ENCODE peak calls at places on chromosome 2, in nine cellular contexts. One of them, this sample, is unnamed.

GRCh38 chr2:207387172-207387571 is 142.6 kb upstream of the CREB1 start:
- DNase-seq in ovary: no peak
- DNase-seq in psoas muscle: no peak
- DNase-seq in aorta: no peak
- DNase-seq in colonic mucosa: no peak
- DNase-seq in spleen: no peak
- DNase-seq in mucosa of descending colon: no peak
- DNase-seq in prostate gland: no peak
- DNase-seq in cardiac muscle cell: no peak
- DNase-seq in this sample: no peak

GRCh38 chr2:189261431-189261841 is 81.9 kb upstream of the COL5A2 start:
- DNase-seq in mucosa of descending colon: no peak
- DNase-seq in prostate gland: no peak
- DNase-seq in spleen: no peak
- DNase-seq in cardiac muscle cell: peak; percentile 84
- DNase-seq in psoas muscle: no peak
- DNase-seq in aorta: no peak
- DNase-seq in colonic mucosa: no peak
- DNase-seq in ovary: no peak
- DNase-seq in this sample: no peak

GRCh38 chr2:178205853-178206516 is 11.7 kb downstream of the OSBPL6 start:
- DNase-seq in psoas muscle: no peak
- DNase-seq in spleen: no peak
- DNase-seq in ovary: no peak
- DNase-seq in mucosa of descending colon: no peak
- DNase-seq in cardiac muscle cell: peak; percentile 16
- DNase-seq in prostate gland: no peak
- DNase-seq in aorta: no peak
- DNase-seq in colonic mucosa: no peak
- DNase-seq in this sample: no peak

GRCh38 chr2:219045937-219046550 is 4.7 kb upstream of the CFAP65 start:
- DNase-seq in ovary: no peak
- DNase-seq in prostate gland: no peak
- DNase-seq in colonic mucosa: no peak
- DNase-seq in psoas muscle: no peak
- DNase-seq in mucosa of descending colon: no peak
- DNase-seq in cardiac muscle cell: peak; percentile 64
- DNase-seq in spleen: no peak
- DNase-seq in aorta: no peak
- DNase-seq in this sample: no peak

GRCh38 chr2:238462782-238463396 is 36.2 kb downstream of the ASB1 start:
- DNase-seq in cardiac muscle cell: peak; percentile 73
- DNase-seq in psoas muscle: no peak
- DNase-seq in colonic mucosa: no peak
- DNase-seq in ovary: no peak
- DNase-seq in mucosa of descending colon: no peak
- DNase-seq in prostate gland: no peak
- DNase-seq in spleen: no peak
- DNase-seq in aorta: no peak
- DNase-seq in this sample: no peak

GRCh38 chr2:200403794-200404193 is 97.3 kb downstream of the SPATS2L start:
- DNase-seq in aorta: no peak
- DNase-seq in spleen: no peak
- DNase-seq in ovary: no peak
- DNase-seq in cardiac muscle cell: peak; percentile 44
- DNase-seq in mucosa of descending colon: no peak
- DNase-seq in colonic mucosa: no peak
- DNase-seq in psoas muscle: no peak
- DNase-seq in prostate gland: no peak
- DNase-seq in this sample: no peak

GRCh38 chr2:238644095-238645081 is 203.5 kb upstream of the TWIST2 start:
- DNase-seq in ovary: no peak
- DNase-seq in prostate gland: no peak
- DNase-seq in psoas muscle: no peak
- DNase-seq in spleen: no peak
- DNase-seq in cardiac muscle cell: peak; percentile 92
- DNase-seq in mucosa of descending colon: no peak
- DNase-seq in colonic mucosa: no peak
- DNase-seq in aorta: no peak
- DNase-seq in this sample: no peak

GRCh38 chr2:100852999-100853908 is 33.3 kb downstream of the NPAS2 start:
- DNase-seq in prostate gland: no peak
- DNase-seq in spleen: no peak
- DNase-seq in colonic mucosa: no peak
- DNase-seq in psoas muscle: no peak
- DNase-seq in aorta: no peak
- DNase-seq in mucosa of descending colon: no peak
- DNase-seq in cardiac muscle cell: no peak
- DNase-seq in ovary: no peak
- DNase-seq in this sample: no peak

GRCh38 chr2:105790467-105791118 is 45.9 kb downstream of the NCK2 start:
- DNase-seq in aorta: no peak
- DNase-seq in ovary: no peak
- DNase-seq in prostate gland: no peak
- DNase-seq in colonic mucosa: peak; percentile 84
- DNase-seq in mucosa of descending colon: peak; percentile 81
- DNase-seq in cardiac muscle cell: no peak
- DNase-seq in psoas muscle: no peak
- DNase-seq in spleen: no peak
- DNase-seq in this sample: no peak

GRCh38 chr2:48531141-48531648 is 1.2 kb downstream of the STON1 start:
- DNase-seq in spleen: no peak
- DNase-seq in aorta: no peak
- DNase-seq in prostate gland: peak; percentile 93
- DNase-seq in cardiac muscle cell: peak; percentile 86
- DNase-seq in ovary: no peak
- DNase-seq in mucosa of descending colon: no peak
- DNase-seq in psoas muscle: no peak
- DNase-seq in colonic mucosa: peak; percentile 33
- DNase-seq in this sample: no peak

GRCh38 chr2:7436096-7436906 is 519.1 kb downstream of the RNF144A start:
- DNase-seq in mucosa of descending colon: no peak
- DNase-seq in spleen: no peak
- DNase-seq in colonic mucosa: no peak
- DNase-seq in aorta: no peak
- DNase-seq in prostate gland: no peak
- DNase-seq in psoas muscle: no peak
- DNase-seq in ovary: no peak
- DNase-seq in cardiac muscle cell: no peak
- DNase-seq in this sample: no peak

GRCh38 chr2:99809259-99809900 is 319.6 kb upstream of the REV1 start:
- DNase-seq in cardiac muscle cell: no peak
- DNase-seq in ovary: no peak
- DNase-seq in mucosa of descending colon: no peak
- DNase-seq in aorta: no peak
- DNase-seq in colonic mucosa: no peak
- DNase-seq in prostate gland: no peak
- DNase-seq in spleen: no peak
- DNase-seq in psoas muscle: no peak
- DNase-seq in this sample: no peak

GRCh38 chr2:153967248-153967973 is 95.7 kb downstream of the GALNT13 start:
- DNase-seq in psoas muscle: no peak
- DNase-seq in aorta: no peak
- DNase-seq in ovary: no peak
- DNase-seq in spleen: no peak
- DNase-seq in mucosa of descending colon: no peak
- DNase-seq in colonic mucosa: no peak
- DNase-seq in prostate gland: no peak
- DNase-seq in cardiac muscle cell: no peak
- DNase-seq in this sample: no peak

GRCh38 chr2:240875228-240876034 is 6.8 kb downstream of the AGXT start:
- DNase-seq in ovary: no peak
- DNase-seq in prostate gland: no peak
- DNase-seq in mucosa of descending colon: no peak
- DNase-seq in spleen: peak; percentile 62
- DNase-seq in cardiac muscle cell: no peak
- DNase-seq in colonic mucosa: no peak
- DNase-seq in psoas muscle: no peak
- DNase-seq in aorta: peak; percentile 41
- DNase-seq in this sample: no peak

GRCh38 chr2:26580151-26580550 is 61.0 kb downstream of the CIB4 start:
- DNase-seq in ovary: no peak
- DNase-seq in psoas muscle: no peak
- DNase-seq in cardiac muscle cell: no peak
- DNase-seq in mucosa of descending colon: peak; percentile 17
- DNase-seq in prostate gland: no peak
- DNase-seq in colonic mucosa: no peak
- DNase-seq in spleen: peak; percentile 58
- DNase-seq in aorta: no peak
- DNase-seq in this sample: no peak

GRCh38 chr2:200404615-200405014 is 98.1 kb downstream of the SPATS2L start:
- DNase-seq in cardiac muscle cell: no peak
- DNase-seq in prostate gland: no peak
- DNase-seq in ovary: no peak
- DNase-seq in aorta: no peak
- DNase-seq in colonic mucosa: no peak
- DNase-seq in mucosa of descending colon: no peak
- DNase-seq in spleen: no peak
- DNase-seq in psoas muscle: no peak
- DNase-seq in this sample: no peak

GRCh38 chr2:99356853-99357252 is 19.7 kb downstream of the EIF5B start:
- DNase-seq in cardiac muscle cell: no peak
- DNase-seq in aorta: no peak
- DNase-seq in mucosa of descending colon: no peak
- DNase-seq in psoas muscle: no peak
- DNase-seq in spleen: no peak
- DNase-seq in ovary: no peak
- DNase-seq in prostate gland: no peak
- DNase-seq in colonic mucosa: no peak
- DNase-seq in this sample: no peak

GRCh38 chr2:26246818-26247217 is 2.1 kb downstream of the HADHB start:
- DNase-seq in psoas muscle: peak; percentile 57
- DNase-seq in mucosa of descending colon: no peak
- DNase-seq in prostate gland: no peak
- DNase-seq in ovary: no peak
- DNase-seq in cardiac muscle cell: peak; percentile 17
- DNase-seq in spleen: no peak
- DNase-seq in colonic mucosa: no peak
- DNase-seq in aorta: no peak
- DNase-seq in this sample: peak; percentile 40

GRCh38 chr2:216195565-216195978 is 86.4 kb downstream of the XRCC5 start:
- DNase-seq in psoas muscle: no peak
- DNase-seq in spleen: no peak
- DNase-seq in prostate gland: no peak
- DNase-seq in aorta: no peak
- DNase-seq in cardiac muscle cell: peak; percentile 71
- DNase-seq in mucosa of descending colon: no peak
- DNase-seq in ovary: no peak
- DNase-seq in colonic mucosa: no peak
- DNase-seq in this sample: no peak

GRCh38 chr2:38744399-38744780 is 6.8 kb downstream of the SRSF7 start:
- DNase-seq in spleen: no peak
- DNase-seq in mucosa of descending colon: no peak
- DNase-seq in ovary: no peak
- DNase-seq in psoas muscle: no peak
- DNase-seq in colonic mucosa: no peak
- DNase-seq in prostate gland: no peak
- DNase-seq in cardiac muscle cell: no peak
- DNase-seq in aorta: no peak
- DNase-seq in this sample: no peak
- H3K36me3 ChIP-seq in spleen: peaks cover 56% of the 10 kb centered on the region
- H3K36me3 ChIP-seq in mucosa of descending colon: no peaks in the 10 kb centered on the region
- H3K36me3 ChIP-seq in ovary: no peaks in the 10 kb centered on the region
- H3K36me3 ChIP-seq in psoas muscle: peaks cover 88% of the 10 kb centered on the region
- H3K36me3 ChIP-seq in colonic mucosa: peaks cover 4% of the 10 kb centered on the region
- H3K36me3 ChIP-seq in prostate gland: no peaks in the 10 kb centered on the region
- H3K36me3 ChIP-seq in cardiac muscle cell: peaks cover 54% of the 10 kb centered on the region
- H3K36me3 ChIP-seq in aorta: peaks cover 8% of the 10 kb centered on the region
- H3K36me3 ChIP-seq in this sample: peaks cover 80% of the 10 kb centered on the region

GRCh38 chr2:210428415-210429179 is 48.0 kb downstream of the LANCL1 start:
- DNase-seq in aorta: no peak
- DNase-seq in spleen: no peak
- DNase-seq in psoas muscle: no peak
- DNase-seq in mucosa of descending colon: no peak
- DNase-seq in colonic mucosa: no peak
- DNase-seq in ovary: no peak
- DNase-seq in cardiac muscle cell: peak; percentile 5
- DNase-seq in prostate gland: no peak
- DNase-seq in this sample: no peak
- H3K9me3 ChIP-seq in aorta: peaks cover 2% of the 10 kb centered on the region
- H3K9me3 ChIP-seq in spleen: peaks cover 68% of the 10 kb centered on the region
- H3K9me3 ChIP-seq in psoas muscle: peaks cover 8% of the 10 kb centered on the region
- H3K9me3 ChIP-seq in mucosa of descending colon: peaks cover 43% of the 10 kb centered on the region
- H3K9me3 ChIP-seq in colonic mucosa: no peaks in the 10 kb centered on the region
- H3K9me3 ChIP-seq in ovary: peaks cover 3% of the 10 kb centered on the region
- H3K9me3 ChIP-seq in cardiac muscle cell: peaks cover 8% of the 10 kb centered on the region
- H3K9me3 ChIP-seq in prostate gland: no peaks in the 10 kb centered on the region
- H3K9me3 ChIP-seq in this sample: peaks cover 49% of the 10 kb centered on the region

GRCh38 chr2:128108166-128108565 is 17.2 kb downstream of the UGGT1 start:
- DNase-seq in cardiac muscle cell: no peak
- DNase-seq in spleen: no peak
- DNase-seq in ovary: no peak
- DNase-seq in psoas muscle: no peak
- DNase-seq in mucosa of descending colon: no peak
- DNase-seq in prostate gland: no peak
- DNase-seq in aorta: no peak
- DNase-seq in colonic mucosa: no peak
- DNase-seq in this sample: no peak
- H3K36me3 ChIP-seq in cardiac muscle cell: peaks cover 17% of the 10 kb centered on the region
- H3K36me3 ChIP-seq in spleen: peaks cover 30% of the 10 kb centered on the region
- H3K36me3 ChIP-seq in ovary: no peaks in the 10 kb centered on the region
- H3K36me3 ChIP-seq in psoas muscle: peaks cover 70% of the 10 kb centered on the region
- H3K36me3 ChIP-seq in mucosa of descending colon: peaks cover 5% of the 10 kb centered on the region
- H3K36me3 ChIP-seq in prostate gland: no peaks in the 10 kb centered on the region
- H3K36me3 ChIP-seq in aorta: peaks cover 2% of the 10 kb centered on the region
- H3K36me3 ChIP-seq in colonic mucosa: peaks cover 7% of the 10 kb centered on the region
- H3K36me3 ChIP-seq in this sample: peaks cover 76% of the 10 kb centered on the region

GRCh38 chr2:127373362-127374083 is 14.3 kb downstream of the MAP3K2 start:
- DNase-seq in aorta: no peak
- DNase-seq in mucosa of descending colon: no peak
- DNase-seq in colonic mucosa: no peak
- DNase-seq in cardiac muscle cell: no peak
- DNase-seq in prostate gland: no peak
- DNase-seq in ovary: no peak
- DNase-seq in spleen: no peak
- DNase-seq in psoas muscle: no peak
- DNase-seq in this sample: no peak

GRCh38 chr2:127371037-127371436 is 16.7 kb downstream of the MAP3K2 start:
- DNase-seq in prostate gland: no peak
- DNase-seq in ovary: no peak
- DNase-seq in psoas muscle: peak; percentile 65
- DNase-seq in aorta: peak; percentile 83
- DNase-seq in spleen: no peak
- DNase-seq in mucosa of descending colon: no peak
- DNase-seq in colonic mucosa: no peak
- DNase-seq in cardiac muscle cell: no peak
- DNase-seq in this sample: peak; percentile 52

GRCh38 chr2:127365211-127365643 is 22.5 kb downstream of the MAP3K2 start:
- DNase-seq in aorta: no peak
- DNase-seq in prostate gland: no peak
- DNase-seq in colonic mucosa: no peak
- DNase-seq in spleen: no peak
- DNase-seq in psoas muscle: no peak
- DNase-seq in ovary: no peak
- DNase-seq in cardiac muscle cell: no peak
- DNase-seq in mucosa of descending colon: no peak
- DNase-seq in this sample: no peak

DNA sequence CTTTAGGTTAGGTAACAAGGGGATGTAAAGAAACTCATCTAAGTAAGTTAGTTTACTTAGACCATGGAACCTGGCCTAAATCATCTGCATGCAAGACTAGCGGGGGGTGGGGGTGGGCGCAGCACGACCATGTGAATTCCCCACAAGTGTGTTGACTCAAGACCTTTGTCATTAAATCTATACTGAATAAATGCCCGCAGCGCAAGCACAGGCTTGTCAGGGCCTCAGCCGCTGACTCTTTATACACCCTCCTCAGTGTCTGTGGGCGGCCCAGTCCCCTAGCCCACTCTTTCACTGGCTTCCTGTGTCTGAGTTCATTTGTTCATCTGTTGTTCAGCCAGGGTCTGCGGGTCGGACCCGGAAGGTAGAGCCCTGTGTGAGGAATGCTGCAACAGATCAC is 17.8 kb downstream of the MAP3K2 start:
- DNase-seq in ovary: no peak
- DNase-seq in mucosa of descending colon: no peak
- DNase-seq in colonic mucosa: no peak
- DNase-seq in cardiac muscle cell: no peak
- DNase-seq in aorta: no peak
- DNase-seq in spleen: no peak
- DNase-seq in psoas muscle: no peak
- DNase-seq in prostate gland: no peak
- DNase-seq in this sample: no peak
- H3K9me3 ChIP-seq in ovary: no peaks in the 10 kb centered on the region
- H3K9me3 ChIP-seq in mucosa of descending colon: peaks cover 7% of the 10 kb centered on the region
- H3K9me3 ChIP-seq in colonic mucosa: no peaks in the 10 kb centered on the region
- H3K9me3 ChIP-seq in cardiac muscle cell: peaks cover 2% of the 10 kb centered on the region
- H3K9me3 ChIP-seq in aorta: no peaks in the 10 kb centered on the region
- H3K9me3 ChIP-seq in spleen: peaks cover 42% of the 10 kb centered on the region
- H3K9me3 ChIP-seq in psoas muscle: peaks cover 3% of the 10 kb centered on the region
- H3K9me3 ChIP-seq in prostate gland: no peaks in the 10 kb centered on the region
- H3K9me3 ChIP-seq in this sample: peaks cover 32% of the 10 kb centered on the region

This sample was measured in left ventricle myocardium inferior.